ENCODE peak calls at places on chromosomes 7 and 10, in ten cellular contexts. V is keratinocyte, B is sigmoid colon, S is OCI-LY7, Q is ovary, W is left ventricle myocardium inferior, X is BE2C, H is A549, J is lower lobe of right lung, L is body of pancreas. E is an unnamed sample.

GRCh38 chr7:129843365-129843898 is 109.3 kb downstream of the UBE2H start:
- DNase-seq in V (no peak), B (no peak), S (no peak), Q (no peak), W (no peak), X (no peak), H (no peak), J (no peak), L (no peak), E (no peak)

GRCh38 chr7:151083071-151083823 is at the start of gene TMUB1:
- DNase-seq in V (no peak), B (peak; percentile 91), S (peak; percentile 84), Q (peak; percentile 84), W (peak; percentile 85), X (peak; percentile 86), H (peak; percentile 64), J (peak; percentile 90), L (peak; percentile 78), E (peak; percentile 71)

GRCh38 chr10:13989616-13990015 is 341.1 kb downstream of the FRMD4A start:
- DNase-seq in V (no peak), B (no peak), S (no peak), Q (no peak), W (no peak), X (no peak), H (no peak), J (no peak), L (no peak), E (no peak)

GRCh38 chr10:92239185-92239599 is 51.7 kb downstream of the CPEB3 start:
- DNase-seq in V (no peak), B (peak; percentile 63), S (no peak), Q (no peak), W (no peak), X (no peak), H (no peak), J (no peak), L (no peak), E (no peak)

GRCh38 chr10:103265712-103266329 is 11.1 kb upstream of the INA start:
- DNase-seq in V (no peak), B (no peak), S (peak; percentile 39), Q (peak; percentile 71), W (no peak), X (no peak), H (peak; percentile 72), J (no peak), L (peak; percentile 60), E (no peak)

GRCh38 chr10:88830643-88831277 is 20.9 kb downstream of the ANKRD22 start:
- DNase-seq in V (no peak), B (no peak), S (no peak), Q (no peak), W (no peak), X (no peak), H (no peak), J (no peak), L (no peak), E (no peak)

GRCh38 chr10:113023017-113023416 is 73.0 kb downstream of the TCF7L2 start:
- DNase-seq in V (no peak), B (peak; percentile 62), S (no peak), Q (no peak), W (no peak), X (no peak), H (no peak), J (peak; percentile 69), L (no peak), E (no peak)

GRCh38 chr7:23530355-23530754 is 1.4 kb downstream of the TRA2A start:
- DNase-seq in V (no peak), B (no peak), S (peak; percentile 71), Q (no peak), W (no peak), X (peak; percentile 15), H (peak; percentile 47), J (no peak), L (no peak), E (no peak)

GRCh38 chr7:157729566-157729965 is 392.8 kb downstream of the DNAJB6 start:
- DNase-seq in V (no peak), B (no peak), S (no peak), Q (no peak), W (no peak), X (no peak), H (no peak), J (no peak), L (no peak), E (no peak)
- H3K9me3 ChIP-seq in V (peaks cover 3% of the 10 kb centered on the region), B (no peaks in the 10 kb centered on the region), S (no peaks in the 10 kb centered on the region), Q (no peaks in the 10 kb centered on the region), W (no peaks in the 10 kb centered on the region), X (no peaks in the 10 kb centered on the region), H (no peaks in the 10 kb centered on the region), J (no peaks in the 10 kb centered on the region), L (no peaks in the 10 kb centered on the region), E (no peaks in the 10 kb centered on the region)

DNA sequence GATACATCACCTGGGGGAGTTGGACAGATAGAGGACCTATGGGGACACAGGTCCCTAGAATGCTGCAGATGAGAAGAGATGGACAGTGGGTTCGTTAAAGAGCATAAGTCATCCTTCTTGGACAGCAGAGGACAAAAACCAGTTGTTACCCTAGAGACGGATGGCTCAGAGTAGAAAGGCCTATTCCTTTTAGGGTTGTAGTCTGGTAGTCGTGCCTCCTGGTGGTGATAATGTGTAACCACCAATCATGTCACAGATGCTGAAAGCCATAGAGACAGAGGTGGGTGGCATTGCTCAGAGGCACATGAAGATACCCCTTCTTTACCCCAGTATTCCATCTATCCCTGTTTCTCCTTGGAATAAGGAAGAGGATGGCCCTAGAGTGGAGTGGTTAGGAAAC is 554.6 kb downstream of the SORCS1 start:
- DNase-seq in V (no peak), B (no peak), S (no peak), Q (no peak), W (no peak), X (no peak), H (peak; percentile 3), J (no peak), L (no peak), E (no peak)
- TF ChIP-seq CTCF in V (peak; percentile 43), B (no peak), S (peak; percentile 42), Q (no peak), W (no peak), X (peak; percentile 39), H (no peak), J (no peak), L (no peak), E (no peak)

GRCh38 chr7:138342990-138343389 is 117.1 kb upstream of the TRIM24 start:
- DNase-seq in V (no peak), B (no peak), S (no peak), Q (no peak), W (no peak), X (no peak), H (no peak), J (no peak), L (no peak), E (no peak)
- H3K9me3 ChIP-seq in V (no peaks in the 10 kb centered on the region), B (peaks cover 15% of the 10 kb centered on the region), S (no peaks in the 10 kb centered on the region), Q (no peaks in the 10 kb centered on the region), W (peaks cover 93% of the 10 kb centered on the region), X (peaks cover 12% of the 10 kb centered on the region), H (no peaks in the 10 kb centered on the region), J (peaks cover 54% of the 10 kb centered on the region), L (no peaks in the 10 kb centered on the region), E (peaks cover 62% of the 10 kb centered on the region)

GRCh38 chr10:123995082-123995460 is 98.3 kb downstream of the CHST15 start:
- DNase-seq in V (no peak), B (no peak), S (no peak), Q (peak; percentile 58), W (no peak), X (no peak), H (peak; percentile 50), J (peak; percentile 50), L (no peak), E (no peak)
- TF ChIP-seq CTCF in V (no peak), B (no peak), S (no peak), Q (no peak), W (no peak), X (no peak), H (no peak), J (no peak), L (no peak), E (no peak)

DNA sequence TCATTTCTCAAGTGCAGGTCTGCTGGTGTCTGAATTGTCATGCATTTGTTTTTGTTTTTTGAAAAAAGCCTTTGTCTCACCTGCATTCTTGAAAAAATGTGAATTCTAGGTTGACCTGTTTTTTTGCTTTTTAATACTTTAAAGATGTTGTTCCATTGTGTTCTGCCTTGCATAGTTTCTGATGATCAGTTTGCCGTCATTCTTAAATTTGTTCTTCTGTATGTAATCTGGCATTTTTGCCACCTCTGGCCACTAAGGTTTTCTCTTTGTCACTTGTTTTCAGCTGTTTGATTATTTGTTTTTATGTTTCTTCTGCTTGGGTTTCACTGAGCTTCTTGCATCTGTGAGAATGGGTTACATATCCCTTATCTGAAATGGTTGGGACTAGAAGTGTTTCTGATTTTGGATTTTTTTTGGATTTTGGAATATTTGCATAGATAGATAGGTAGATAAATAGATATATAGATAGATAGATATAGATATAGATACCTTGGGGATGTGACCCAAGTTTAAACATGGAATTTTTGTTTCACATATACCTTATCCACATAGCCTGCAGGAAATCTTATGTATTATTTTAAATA is 16.5 kb downstream of the MGMT start:
- DNase-seq in V (no peak), B (no peak), S (peak; percentile 30), Q (no peak), W (no peak), X (no peak), H (peak; percentile 14), J (no peak), L (no peak), E (no peak)
- H3K9me3 ChIP-seq in V (peaks cover 2% of the 10 kb centered on the region), B (peaks cover 13% of the 10 kb centered on the region), S (peaks cover 27% of the 10 kb centered on the region), Q (no peaks in the 10 kb centered on the region), W (peaks cover 48% of the 10 kb centered on the region), X (no peaks in the 10 kb centered on the region), H (peaks cover 32% of the 10 kb centered on the region), J (peaks cover 35% of the 10 kb centered on the region), L (no peaks in the 10 kb centered on the region), E (peaks cover 23% of the 10 kb centered on the region)